ENCODE peak calls at places on chromosomes 12 and 14, in eight cellular contexts. One of them, this sample, is unnamed.

GRCh38 chr12:110366474-110367208 is 36.9 kb downstream of the ANAPC7 start:
- DNase-seq in cardiac muscle cell: no peak
- DNase-seq in brain microvascular endothelial cell: no peak
- DNase-seq in fibroblast of the aortic adventitia: no peak
- DNase-seq in hepatocyte: no peak
- DNase-seq in tibial artery: no peak
- DNase-seq in left ventricle myocardium inferior: no peak
- DNase-seq in GM12865: no peak
- DNase-seq in this sample: no peak

GRCh38 chr12:2640709-2641108 is 154.1 kb upstream of the FKBP4 start:
- DNase-seq in brain microvascular endothelial cell: peak; percentile 97
- DNase-seq in fibroblast of the aortic adventitia: peak; percentile 95
- DNase-seq in left ventricle myocardium inferior: peak; percentile 40
- DNase-seq in GM12865: no peak
- DNase-seq in tibial artery: peak; percentile 83
- DNase-seq in hepatocyte: peak; percentile 78
- DNase-seq in cardiac muscle cell: peak; percentile 95
- DNase-seq in this sample: peak; percentile 98

GRCh38 chr14:64513271-64513670 is 8.7 kb downstream of the ZBTB1 start:
- DNase-seq in GM12865: no peak
- DNase-seq in hepatocyte: no peak
- DNase-seq in tibial artery: no peak
- DNase-seq in cardiac muscle cell: no peak
- DNase-seq in fibroblast of the aortic adventitia: no peak
- DNase-seq in left ventricle myocardium inferior: no peak
- DNase-seq in brain microvascular endothelial cell: no peak
- DNase-seq in this sample: no peak

GRCh38 chr12:121630791-121631190 is 4.5 kb downstream of the ORAI1 start:
- DNase-seq in brain microvascular endothelial cell: no peak
- DNase-seq in fibroblast of the aortic adventitia: no peak
- DNase-seq in tibial artery: no peak
- DNase-seq in hepatocyte: no peak
- DNase-seq in left ventricle myocardium inferior: no peak
- DNase-seq in cardiac muscle cell: no peak
- DNase-seq in GM12865: no peak
- DNase-seq in this sample: no peak

GRCh38 chr12:104702565-104703139 is 245.9 kb downstream of the CHST11 start:
- DNase-seq in brain microvascular endothelial cell: peak; percentile 57
- DNase-seq in hepatocyte: no peak
- DNase-seq in GM12865: no peak
- DNase-seq in fibroblast of the aortic adventitia: peak; percentile 94
- DNase-seq in left ventricle myocardium inferior: peak; percentile 63
- DNase-seq in tibial artery: peak; percentile 69
- DNase-seq in cardiac muscle cell: peak; percentile 74
- DNase-seq in this sample: peak; percentile 88

GRCh38 chr12:25829192-25829591 is 129.3 kb upstream of the RASSF8 start:
- DNase-seq in brain microvascular endothelial cell: peak; percentile 95
- DNase-seq in left ventricle myocardium inferior: no peak
- DNase-seq in cardiac muscle cell: peak; percentile 98
- DNase-seq in GM12865: no peak
- DNase-seq in fibroblast of the aortic adventitia: peak; percentile 100
- DNase-seq in tibial artery: peak; percentile 46
- DNase-seq in hepatocyte: peak; percentile 40
- DNase-seq in this sample: peak; percentile 98

GRCh38 chr12:57552692-57553321 is 3.0 kb downstream of the KIF5A start:
- DNase-seq in tibial artery: no peak
- DNase-seq in hepatocyte: no peak
- DNase-seq in left ventricle myocardium inferior: no peak
- DNase-seq in brain microvascular endothelial cell: peak; percentile 18
- DNase-seq in cardiac muscle cell: peak; percentile 16
- DNase-seq in GM12865: no peak
- DNase-seq in fibroblast of the aortic adventitia: peak; percentile 15
- DNase-seq in this sample: peak; percentile 28

GRCh38 chr12:26114720-26115406 is 10.0 kb downstream of the BHLHE41 start:
- DNase-seq in fibroblast of the aortic adventitia: no peak
- DNase-seq in left ventricle myocardium inferior: no peak
- DNase-seq in brain microvascular endothelial cell: no peak
- DNase-seq in tibial artery: no peak
- DNase-seq in hepatocyte: no peak
- DNase-seq in GM12865: no peak
- DNase-seq in cardiac muscle cell: no peak
- DNase-seq in this sample: no peak

GRCh38 chr14:69183735-69184134 is 7.6 kb upstream of the EXD2 start:
- DNase-seq in left ventricle myocardium inferior: no peak
- DNase-seq in brain microvascular endothelial cell: peak; percentile 23
- DNase-seq in fibroblast of the aortic adventitia: no peak
- DNase-seq in GM12865: no peak
- DNase-seq in cardiac muscle cell: peak; percentile 3
- DNase-seq in hepatocyte: no peak
- DNase-seq in tibial artery: no peak
- DNase-seq in this sample: peak; percentile 2

GRCh38 chr14:64721391-64721791 is 17.2 kb downstream of the PLEKHG3 start:
- DNase-seq in hepatocyte: no peak
- DNase-seq in left ventricle myocardium inferior: no peak
- DNase-seq in cardiac muscle cell: peak; percentile 49
- DNase-seq in brain microvascular endothelial cell: no peak
- DNase-seq in tibial artery: peak; percentile 85
- DNase-seq in fibroblast of the aortic adventitia: peak; percentile 90
- DNase-seq in GM12865: no peak
- DNase-seq in this sample: peak; percentile 76

GRCh38 chr12:81257952-81258551 is 180.2 kb downstream of the ACSS3 start:
- DNase-seq in fibroblast of the aortic adventitia: peak; percentile 68
- DNase-seq in tibial artery: no peak
- DNase-seq in cardiac muscle cell: peak; percentile 67
- DNase-seq in left ventricle myocardium inferior: no peak
- DNase-seq in hepatocyte: peak; percentile 50
- DNase-seq in GM12865: peak; percentile 60
- DNase-seq in brain microvascular endothelial cell: peak; percentile 44
- DNase-seq in this sample: peak; percentile 62

GRCh38 chr12:105403095-105403494 is 72.6 kb downstream of the C12orf75 start:
- DNase-seq in hepatocyte: no peak
- DNase-seq in brain microvascular endothelial cell: no peak
- DNase-seq in left ventricle myocardium inferior: no peak
- DNase-seq in fibroblast of the aortic adventitia: no peak
- DNase-seq in GM12865: no peak
- DNase-seq in cardiac muscle cell: no peak
- DNase-seq in tibial artery: no peak
- DNase-seq in this sample: no peak

GRCh38 chr12:67534671-67535070 is 113.9 kb upstream of the DYRK2 start:
- DNase-seq in fibroblast of the aortic adventitia: peak; percentile 94
- DNase-seq in brain microvascular endothelial cell: peak; percentile 88
- DNase-seq in tibial artery: no peak
- DNase-seq in cardiac muscle cell: peak; percentile 91
- DNase-seq in GM12865: no peak
- DNase-seq in left ventricle myocardium inferior: peak; percentile 17
- DNase-seq in hepatocyte: peak; percentile 22
- DNase-seq in this sample: peak; percentile 95

GRCh38 chr12:70661762-70662161 is 24.5 kb upstream of the PTPRB start:
- DNase-seq in GM12865: no peak
- DNase-seq in cardiac muscle cell: peak; percentile 71
- DNase-seq in left ventricle myocardium inferior: no peak
- DNase-seq in brain microvascular endothelial cell: peak; percentile 81
- DNase-seq in hepatocyte: no peak
- DNase-seq in fibroblast of the aortic adventitia: peak; percentile 84
- DNase-seq in tibial artery: no peak
- DNase-seq in this sample: peak; percentile 49

GRCh38 chr12:2322554-2323120 is 269.9 kb downstream of the CACNA1C start:
- DNase-seq in GM12865: no peak
- DNase-seq in tibial artery: no peak
- DNase-seq in brain microvascular endothelial cell: no peak
- DNase-seq in hepatocyte: no peak
- DNase-seq in cardiac muscle cell: no peak
- DNase-seq in left ventricle myocardium inferior: no peak
- DNase-seq in fibroblast of the aortic adventitia: no peak
- DNase-seq in this sample: no peak

GRCh38 chr14:104433401-104434213 is 146.0 kb upstream of the C14orf180 start:
- DNase-seq in cardiac muscle cell: no peak
- DNase-seq in tibial artery: no peak
- DNase-seq in hepatocyte: no peak
- DNase-seq in fibroblast of the aortic adventitia: no peak
- DNase-seq in GM12865: no peak
- DNase-seq in brain microvascular endothelial cell: no peak
- DNase-seq in left ventricle myocardium inferior: no peak
- DNase-seq in this sample: no peak

GRCh38 chr14:106044949-106045596 is 518.7 kb downstream of the TMEM121 start:
- DNase-seq in fibroblast of the aortic adventitia: no peak
- DNase-seq in left ventricle myocardium inferior: no peak
- DNase-seq in GM12865: peak; percentile 87
- DNase-seq in cardiac muscle cell: no peak
- DNase-seq in tibial artery: peak; percentile 25
- DNase-seq in hepatocyte: no peak
- DNase-seq in brain microvascular endothelial cell: no peak
- DNase-seq in this sample: peak; percentile 29

GRCh38 chr14:80211143-80212024 is at the start of gene DIO2:
- DNase-seq in tibial artery: peak; percentile 60
- DNase-seq in GM12865: no peak
- DNase-seq in left ventricle myocardium inferior: peak; percentile 56
- DNase-seq in cardiac muscle cell: peak; percentile 57
- DNase-seq in fibroblast of the aortic adventitia: peak; percentile 62
- DNase-seq in hepatocyte: peak; percentile 11
- DNase-seq in brain microvascular endothelial cell: no peak
- DNase-seq in this sample: peak; percentile 62

GRCh38 chr12:90945070-90945649 is 9.8 kb downstream of the CCER1 start:
- DNase-seq in left ventricle myocardium inferior: no peak
- DNase-seq in fibroblast of the aortic adventitia: peak; percentile 61
- DNase-seq in tibial artery: no peak
- DNase-seq in brain microvascular endothelial cell: peak; percentile 24
- DNase-seq in hepatocyte: peak; percentile 57
- DNase-seq in cardiac muscle cell: peak; percentile 58
- DNase-seq in GM12865: peak; percentile 24
- DNase-seq in this sample: peak; percentile 53

GRCh38 chr12:54338682-54339296 is 13.9 kb downstream of the COPZ1 start:
- DNase-seq in GM12865: no peak
- DNase-seq in tibial artery: no peak
- DNase-seq in cardiac muscle cell: peak; percentile 74
- DNase-seq in fibroblast of the aortic adventitia: peak; percentile 85
- DNase-seq in brain microvascular endothelial cell: no peak
- DNase-seq in hepatocyte: no peak
- DNase-seq in left ventricle myocardium inferior: no peak
- DNase-seq in this sample: peak; percentile 44

GRCh38 chr12:54340845-54341244 is 15.9 kb downstream of the COPZ1 start:
- DNase-seq in brain microvascular endothelial cell: no peak
- DNase-seq in left ventricle myocardium inferior: no peak
- DNase-seq in hepatocyte: no peak
- DNase-seq in cardiac muscle cell: no peak
- DNase-seq in tibial artery: no peak
- DNase-seq in fibroblast of the aortic adventitia: no peak
- DNase-seq in GM12865: no peak
- DNase-seq in this sample: no peak

GRCh38 chr12:54337854-54338650 is 13.1 kb downstream of the COPZ1 start:
- DNase-seq in fibroblast of the aortic adventitia: peak; percentile 54
- DNase-seq in brain microvascular endothelial cell: no peak
- DNase-seq in GM12865: no peak
- DNase-seq in left ventricle myocardium inferior: no peak
- DNase-seq in tibial artery: no peak
- DNase-seq in cardiac muscle cell: no peak
- DNase-seq in hepatocyte: no peak
- DNase-seq in this sample: peak; percentile 37

GRCh38 chr12:54341901-54342300 is 17.0 kb downstream of the COPZ1 start:
- DNase-seq in fibroblast of the aortic adventitia: no peak
- DNase-seq in hepatocyte: no peak
- DNase-seq in cardiac muscle cell: no peak
- DNase-seq in GM12865: no peak
- DNase-seq in left ventricle myocardium inferior: no peak
- DNase-seq in brain microvascular endothelial cell: no peak
- DNase-seq in tibial artery: no peak
- DNase-seq in this sample: no peak

GRCh38 chr12:54341343-54341742 is 16.4 kb downstream of the COPZ1 start:
- DNase-seq in cardiac muscle cell: no peak
- DNase-seq in brain microvascular endothelial cell: no peak
- DNase-seq in fibroblast of the aortic adventitia: no peak
- DNase-seq in tibial artery: no peak
- DNase-seq in left ventricle myocardium inferior: no peak
- DNase-seq in hepatocyte: no peak
- DNase-seq in GM12865: no peak
- DNase-seq in this sample: no peak
- H3K4me3 ChIP-seq in cardiac muscle cell: no peak overlapping the region
- H3K4me3 ChIP-seq in brain microvascular endothelial cell: no peak overlapping the region
- H3K4me3 ChIP-seq in fibroblast of the aortic adventitia: no peak overlapping the region
- H3K4me3 ChIP-seq in tibial artery: no peak overlapping the region
- H3K4me3 ChIP-seq in left ventricle myocardium inferior: no peak overlapping the region
- H3K4me3 ChIP-seq in hepatocyte: no peak overlapping the region
- H3K4me3 ChIP-seq in GM12865: no peak overlapping the region
- H3K4me3 ChIP-seq in this sample: no peak overlapping the region

GRCh38 chr12:130711751-130712150 is 4.3 kb downstream of the RIMBP2 start:
- DNase-seq in tibial artery: peak; percentile 13
- DNase-seq in left ventricle myocardium inferior: no peak
- DNase-seq in GM12865: no peak
- DNase-seq in hepatocyte: no peak
- DNase-seq in brain microvascular endothelial cell: no peak
- DNase-seq in fibroblast of the aortic adventitia: no peak
- DNase-seq in cardiac muscle cell: no peak
- DNase-seq in this sample: no peak
- H3K4me3 ChIP-seq in tibial artery: no peak overlapping the region
- H3K4me3 ChIP-seq in left ventricle myocardium inferior: no peak overlapping the region
- H3K4me3 ChIP-seq in GM12865: no peak overlapping the region
- H3K4me3 ChIP-seq in hepatocyte: no peak overlapping the region
- H3K4me3 ChIP-seq in brain microvascular endothelial cell: no peak overlapping the region
- H3K4me3 ChIP-seq in fibroblast of the aortic adventitia: no peak overlapping the region
- H3K4me3 ChIP-seq in cardiac muscle cell: no peak overlapping the region
- H3K4me3 ChIP-seq in this sample: no peak overlapping the region

DNA sequence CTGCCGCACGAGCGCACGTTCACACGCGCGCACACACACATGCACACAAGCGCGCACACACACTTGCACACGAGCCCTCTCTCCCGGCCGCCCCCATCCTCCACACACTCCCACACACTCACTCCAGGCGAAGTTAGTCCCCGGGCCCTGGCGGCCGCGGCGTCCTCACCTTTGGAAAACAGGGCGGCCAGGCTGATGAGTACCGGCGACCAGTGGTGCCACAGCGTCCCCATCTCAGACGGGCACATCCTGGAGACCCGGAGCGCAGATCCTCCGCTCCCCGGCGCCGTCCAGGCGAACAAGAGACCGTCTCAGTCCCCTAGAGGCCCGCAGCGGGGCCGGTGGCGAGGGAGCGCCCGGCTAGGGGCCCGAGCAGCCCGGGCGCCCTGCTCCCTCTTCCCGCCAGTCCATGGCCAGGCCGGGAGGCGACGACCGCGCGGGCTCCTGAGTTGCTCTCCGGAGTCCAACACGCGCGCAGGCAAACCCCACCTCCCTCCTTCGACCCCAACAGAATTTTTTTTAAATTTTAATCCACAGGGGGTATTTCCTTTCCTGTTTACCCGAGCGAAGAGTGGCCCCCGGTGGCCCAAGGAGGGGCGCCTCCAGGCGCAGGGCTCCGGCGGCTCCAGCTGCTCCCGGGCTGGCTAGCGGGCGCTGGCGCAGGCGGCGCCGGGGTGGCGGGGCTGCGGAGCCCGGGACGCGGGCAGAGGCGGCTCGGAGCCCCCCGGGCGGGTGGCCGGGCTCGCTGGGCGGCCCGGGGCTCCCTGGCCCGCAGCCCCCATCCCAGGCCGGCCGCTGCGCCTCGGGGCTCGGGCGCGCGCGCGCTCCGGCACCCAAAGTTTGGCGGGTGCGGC is 506 bp downstream of the TMEM132D start:
- DNase-seq in hepatocyte: peak; percentile 13
- DNase-seq in tibial artery: no peak
- DNase-seq in GM12865: no peak
- DNase-seq in cardiac muscle cell: no peak
- DNase-seq in left ventricle myocardium inferior: no peak
- DNase-seq in brain microvascular endothelial cell: no peak
- DNase-seq in fibroblast of the aortic adventitia: no peak
- DNase-seq in this sample: no peak
- H3K4me3 ChIP-seq in hepatocyte: no peak overlapping the region
- H3K4me3 ChIP-seq in tibial artery: no peak overlapping the region
- H3K4me3 ChIP-seq in GM12865: no peak overlapping the region
- H3K4me3 ChIP-seq in cardiac muscle cell: peak overlapping the region; percentile 11
- H3K4me3 ChIP-seq in left ventricle myocardium inferior: no peak overlapping the region
- H3K4me3 ChIP-seq in brain microvascular endothelial cell: peak overlapping the region; percentile 60
- H3K4me3 ChIP-seq in fibroblast of the aortic adventitia: no peak overlapping the region
- H3K4me3 ChIP-seq in this sample: no peak overlapping the region

GRCh38 chr12:125515887-125516286 is 450.7 kb downstream of the AACS start:
- DNase-seq in fibroblast of the aortic adventitia: no peak
- DNase-seq in tibial artery: no peak
- DNase-seq in brain microvascular endothelial cell: no peak
- DNase-seq in cardiac muscle cell: no peak
- DNase-seq in left ventricle myocardium inferior: no peak
- DNase-seq in GM12865: no peak
- DNase-seq in hepatocyte: no peak
- DNase-seq in this sample: no peak
- H3K4me3 ChIP-seq in fibroblast of the aortic adventitia: no peak overlapping the region
- H3K4me3 ChIP-seq in tibial artery: no peak overlapping the region
- H3K4me3 ChIP-seq in brain microvascular endothelial cell: no peak overlapping the region
- H3K4me3 ChIP-seq in cardiac muscle cell: no peak overlapping the region
- H3K4me3 ChIP-seq in left ventricle myocardium inferior: no peak overlapping the region
- H3K4me3 ChIP-seq in GM12865: no peak overlapping the region
- H3K4me3 ChIP-seq in hepatocyte: no peak overlapping the region
- H3K4me3 ChIP-seq in this sample: no peak overlapping the region